ENCODE peak calls at places on chromosomes 16 and 17, in seven cellular contexts. A is IMR-90, R is H1, S is adrenal gland, B is gastrocnemius medialis, J is A549, O is NB4. C is an unnamed sample.

GRCh38 chr17:44780845-44781480 is 22.2 kb downstream of the ADAM11 start:
- DNase-seq in A (no peak), B (no peak), J (no peak), R (no peak), O (no peak), S (no peak), C (no peak)

GRCh38 chr17:7552621-7553051 is 3.8 kb downstream of the TNFSF12 start:
- DNase-seq in S (no peak), J (no peak), R (no peak), O (no peak), B (no peak), A (no peak), C (no peak)

GRCh38 chr17:71180801-71181385 is 939.9 kb upstream of the SOX9 start:
- DNase-seq in R (no peak), O (no peak), J (peak; percentile 34), A (peak; percentile 52), B (no peak), S (no peak), C (no peak)

GRCh38 chr17:5467416-5467815 is 1.4 kb downstream of the DHX33 start:
- DNase-seq in R (no peak), O (no peak), B (no peak), A (no peak), J (no peak), S (no peak), C (no peak)

GRCh38 chr17:56595831-56596740 is 2.6 kb downstream of the NOG start:
- DNase-seq in S (no peak), O (peak; percentile 73), A (peak; percentile 10), J (no peak), R (no peak), B (no peak), C (no peak)

GRCh38 chr17:72804949-72805348 is 287.5 kb downstream of the SLC39A11 start:
- DNase-seq in J (no peak), S (no peak), R (no peak), O (no peak), B (no peak), A (peak; percentile 55), C (no peak)

GRCh38 chr16:76797457-76797856 is 393.5 kb upstream of the MON1B start:
- DNase-seq in B (no peak), R (no peak), A (no peak), J (no peak), S (no peak), O (no peak), C (no peak)

GRCh38 chr16:89422905-89423630 is 67.3 kb downstream of the ANKRD11 start:
- DNase-seq in B (no peak), R (no peak), J (no peak), A (peak; percentile 79), O (peak; percentile 69), S (peak; percentile 71), C (no peak)

GRCh38 chr16:57871457-57871856 is 69.2 kb upstream of the KIFC3 start:
- DNase-seq in B (no peak), A (peak; percentile 76), S (no peak), J (peak; percentile 83), R (no peak), O (no peak), C (no peak)

GRCh38 chr16:83940157-83940556 is 12.9 kb upstream of the OSGIN1 start:
- DNase-seq in S (no peak), R (no peak), O (no peak), B (no peak), A (no peak), J (no peak), C (no peak)

GRCh38 chr17:28180449-28180848 is 138.0 kb downstream of the NLK start:
- DNase-seq in R (no peak), A (peak; percentile 69), J (no peak), B (no peak), O (no peak), S (no peak), C (no peak)

GRCh38 chr17:72334205-72334604 is 213.4 kb downstream of the SOX9 start:
- DNase-seq in A (peak; percentile 89), S (no peak), O (no peak), R (no peak), B (no peak), J (peak; percentile 22), C (no peak)

GRCh38 chr16:21302898-21303528 is 24.9 kb upstream of the CRYM start:
- DNase-seq in B (no peak), J (peak; percentile 72), R (no peak), O (peak; percentile 2), S (no peak), A (peak; percentile 93), C (no peak)

GRCh38 chr16:3902731-3903130 is 22.2 kb upstream of the CREBBP start:
- DNase-seq in B (peak; percentile 50), O (no peak), S (no peak), J (no peak), R (no peak), A (no peak), C (no peak)

GRCh38 chr16:8596581-8596980 is 6.3 kb upstream of the TMEM114 start:
- DNase-seq in J (no peak), S (no peak), B (no peak), R (no peak), A (no peak), O (no peak), C (no peak)

GRCh38 chr16:69563605-69564580 is 1.9 kb upstream of the NFAT5 start:
- DNase-seq in B (no peak), R (no peak), A (peak; percentile 65), S (no peak), O (peak; percentile 96), J (peak; percentile 46), C (no peak)

GRCh38 chr17:37720989-37721388 is 23.9 kb downstream of the HNF1B start:
- DNase-seq in J (no peak), A (no peak), S (no peak), O (no peak), R (no peak), B (no peak), C (no peak)

GRCh38 chr17:35022536-35023063 is 40.9 kb downstream of the RFFL start:
- DNase-seq in B (peak; percentile 45), J (peak; percentile 82), S (peak; percentile 68), O (peak; percentile 86), A (peak; percentile 87), R (no peak), C (peak; percentile 74)

DNA sequence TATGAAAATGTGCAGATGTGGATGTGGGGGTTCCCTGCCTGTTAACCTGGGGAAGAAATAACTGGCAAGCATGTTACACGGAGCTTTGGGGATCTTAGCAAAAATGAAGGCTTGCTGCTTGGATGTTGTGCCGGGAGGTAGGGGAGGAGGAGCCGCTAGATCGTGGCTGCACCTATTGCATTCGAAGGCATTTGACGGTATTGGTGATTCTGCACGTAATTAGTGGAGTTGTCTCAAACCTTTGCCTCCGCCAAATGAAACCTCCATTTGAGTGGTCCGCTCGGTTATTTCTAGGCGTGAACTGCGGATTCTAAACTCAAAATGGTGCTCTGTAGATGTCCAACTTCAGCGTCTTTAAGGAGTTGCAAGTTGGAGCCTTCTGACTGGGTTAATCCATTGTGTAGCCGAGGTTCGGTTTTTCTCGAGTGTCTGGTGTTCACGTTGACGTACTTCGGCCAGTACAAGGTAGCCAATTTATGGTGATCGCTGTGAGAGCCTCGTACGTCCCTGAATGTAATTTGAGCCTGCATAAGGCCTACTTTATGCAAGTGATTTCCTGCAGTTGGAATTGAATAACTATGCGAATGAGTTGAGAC is 1.5 kb downstream of the TNRC6C start:
- DNase-seq in B (no peak), R (no peak), S (no peak), J (no peak), A (peak; percentile 60), O (no peak), C (no peak)
- TF ChIP-seq POLR2A in B (no peak), R (no peak), S (no peak), J (no peak), A (no peak), O (no peak), C (no peak)

DNA sequence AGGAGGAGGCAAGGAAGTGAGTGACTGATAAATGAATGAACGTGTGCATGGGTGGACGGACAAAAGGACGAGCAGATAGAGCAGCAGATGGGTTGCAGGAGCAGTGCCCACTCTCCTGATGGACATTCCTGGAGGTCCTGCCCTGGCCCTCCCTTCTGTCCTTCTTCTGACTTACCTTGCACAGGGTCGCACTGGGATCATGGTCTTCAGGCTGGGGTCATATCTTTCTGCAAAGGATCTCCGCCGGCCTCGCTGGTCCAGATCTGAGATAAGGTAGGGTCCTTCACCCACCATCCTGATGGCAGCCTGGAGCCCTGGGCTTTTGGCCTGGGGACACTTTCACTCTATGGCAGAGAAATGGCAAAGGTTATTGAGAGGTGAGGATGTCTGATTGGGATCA is 9.7 kb downstream of the ABCC12 start:
- DNase-seq in B (no peak), A (no peak), J (no peak), S (no peak), R (no peak), O (no peak), C (no peak)
- TF ChIP-seq POLR2A in B (no peak), A (no peak), J (no peak), S (no peak), R (no peak), O (no peak), C (no peak)

GRCh38 chr17:82227629-82228277 is 1.1 kb upstream of the SLC16A3 start:
- DNase-seq in A (no peak), S (no peak), O (no peak), R (no peak), J (no peak), B (no peak), C (no peak)

GRCh38 chr17:82230627-82231311 is 1.9 kb downstream of the SLC16A3 start:
- DNase-seq in B (no peak), J (peak; percentile 92), O (peak; percentile 89), R (no peak), A (peak; percentile 81), S (peak; percentile 80), C (peak; percentile 88)

GRCh38 chr17:82228278-82228841 is 482 bp upstream of the SLC16A3 start:
- DNase-seq in O (peak; percentile 90), J (no peak), B (no peak), A (no peak), S (no peak), R (no peak), C (no peak)

GRCh38 chr17:82229686-82230626 is 1.1 kb downstream of the SLC16A3 start:
- DNase-seq in B (no peak), S (no peak), O (peak; percentile 64), J (peak; percentile 49), R (no peak), A (no peak), C (peak; percentile 70)

GRCh38 chr17:82228842-82229685 is at the start of gene SLC16A3:
- DNase-seq in R (no peak), S (no peak), J (peak; percentile 66), A (peak; percentile 75), B (no peak), O (peak; percentile 85), C (peak; percentile 78)
- TF ChIP-seq POLR2A in R (no peak), S (peak; percentile 87), J (peak; percentile 93), A (peak; percentile 99), B (peak; percentile 97), O (peak; percentile 94), C (no peak)

GRCh38 chr16:2763173-2763572 is 10.7 kb downstream of the SRRM2 start:
- DNase-seq in A (no peak), R (no peak), S (no peak), B (no peak), J (no peak), O (no peak), C (no peak)

GRCh38 chr16:2761886-2762583 is 9.6 kb downstream of the SRRM2 start:
- DNase-seq in A (no peak), O (no peak), R (no peak), J (no peak), S (no peak), B (no peak), C (no peak)

GRCh38 chr16:2764718-2765117 is 12.3 kb downstream of the SRRM2 start:
- DNase-seq in A (no peak), O (no peak), R (no peak), B (no peak), S (no peak), J (no peak), C (no peak)

GRCh38 chr16:2761472-2761871 is 9.0 kb downstream of the SRRM2 start:
- DNase-seq in R (no peak), A (no peak), J (no peak), O (no peak), S (no peak), B (no peak), C (no peak)

GRCh38 chr16:2762711-2763110 is 10.3 kb downstream of the SRRM2 start:
- DNase-seq in S (no peak), B (no peak), R (no peak), A (no peak), J (no peak), O (no peak), C (no peak)
- TF ChIP-seq POLR2A in S (no peak), B (no peak), R (peak; percentile 24), A (no peak), J (no peak), O (no peak), C (no peak)

C was measured in suprapubic skin.